ENCODE peak calls at places on chromosomes 6 and 20, in four cellular contexts. G is CD4-positive, alpha-beta T cell; C is left ventricle myocardium inferior; I is HCT116. J is an unnamed sample.

GRCh38 chr6:166910601-166911000 is 45.7 kb downstream of the RNASET2 start:
- DNase-seq in C (no peak), G (no peak), I (no peak), J (no peak)

GRCh38 chr6:3247255-3248146 is 11.2 kb upstream of the PSMG4 start:
- DNase-seq in G (no peak), C (no peak), I (no peak), J (no peak)

GRCh38 chr6:524803-525202 is 132.1 kb downstream of the HUS1B start:
- DNase-seq in C (no peak), I (no peak), G (peak), J (no peak)

GRCh38 chr20:17697171-17697570 is 2.6 kb upstream of the BANF2 start:
- DNase-seq in C (no peak), I (no peak), G (no peak), J (no peak)

GRCh38 chr6:12345694-12346058 is 55.5 kb downstream of the EDN1 start:
- DNase-seq in G (no peak), I (no peak), C (no peak), J (no peak)

GRCh38 chr6:105402090-105402980 is 547 bp downstream of the PREP start:
- DNase-seq in G (peak), I (no peak), C (no peak), J (no peak)

GRCh38 chr20:24063100-24063499 is 74.5 kb upstream of the GGTLC1 start:
- DNase-seq in I (no peak), C (no peak), G (no peak), J (no peak)

GRCh38 chr6:158860279-158860865 is 41.2 kb upstream of the EZR start:
- DNase-seq in C (no peak), I (no peak), G (no peak), J (no peak)

GRCh38 chr6:88910922-88911778 is 52.3 kb downstream of the RNGTT start:
- DNase-seq in G (no peak), I (no peak), C (no peak), J (no peak)

GRCh38 chr6:19836799-19837510 is at the start of gene ID4:
- DNase-seq in C (peak), G (no peak), I (no peak), J (no peak)

GRCh38 chr20:37223053-37223452 is 38.6 kb downstream of the GHRH start:
- DNase-seq in G (no peak), C (no peak), I (no peak), J (no peak)

GRCh38 chr6:136230219-136230980 is 19.7 kb downstream of the MTFR2 start:
- DNase-seq in G (no peak), C (no peak), I (no peak), J (no peak)

GRCh38 chr20:1567392-1568165 is 10.1 kb upstream of the SIRPD start:
- DNase-seq in G (no peak), C (no peak), I (peak), J (no peak)

GRCh38 chr20:17910828-17911294 is 57.7 kb downstream of the SNX5 start:
- DNase-seq in C (peak), G (no peak), I (no peak), J (no peak)

GRCh38 chr6:19837511-19838441 is 606 bp downstream of the ID4 start:
- DNase-seq in I (no peak), G (no peak), C (peak), J (no peak)

GRCh38 chr6:37072526-37072925 is 67.1 kb downstream of the FGD2 start:
- DNase-seq in C (no peak), G (no peak), I (no peak), J (no peak)

GRCh38 chr20:645318-646106 is 7.5 kb downstream of the SRXN1 start:
- DNase-seq in I (peak), G (peak), C (peak), J (peak)

GRCh38 chr6:81981812-81982211 is 229.3 kb upstream of the TENT5A start:
- DNase-seq in I (peak), G (no peak), C (no peak), J (no peak)

GRCh38 chr20:23231561-23232218 is 118.9 kb upstream of the NXT1 start:
- DNase-seq in I (no peak), G (no peak), C (no peak), J (no peak)

GRCh38 chr20:23669327-23669726 is 19.5 kb downstream of the CST4 start:
- DNase-seq in G (no peak), C (no peak), I (no peak), J (no peak)

GRCh38 chr20:8723296-8723695 is 345.6 kb upstream of the PLCB4 start:
- DNase-seq in C (no peak), G (no peak), I (no peak), J (no peak)

GRCh38 chr6:28944412-28945006 is 20.7 kb upstream of the TRIM27 start:
- DNase-seq in G (peak), C (no peak), I (no peak), J (peak)

GRCh38 chr20:37651932-37652331 is 41.9 kb upstream of the CTNNBL1 start:
- DNase-seq in C (peak), G (no peak), I (peak), J (no peak)

GRCh38 chr20:5920581-5920980 is 29.8 kb downstream of the TRMT6 start:
- DNase-seq in I (no peak), G (no peak), C (no peak), J (no peak)

GRCh38 chr6:72617721-72618120 is 4.1 kb upstream of the KCNQ5 start:
- DNase-seq in I (no peak), C (no peak), G (no peak), J (no peak)
- TF ChIP-seq CTCF in I (no peak), C (no peak), G (no peak), J (no peak)

GRCh38 chr6:34272022-34272926 is 23.5 kb upstream of the SMIM29 start:
- DNase-seq in I (no peak), C (peak), G (no peak), J (no peak)
- TF ChIP-seq CTCF in I (no peak), C (no peak), G (no peak), J (no peak)

DNA sequence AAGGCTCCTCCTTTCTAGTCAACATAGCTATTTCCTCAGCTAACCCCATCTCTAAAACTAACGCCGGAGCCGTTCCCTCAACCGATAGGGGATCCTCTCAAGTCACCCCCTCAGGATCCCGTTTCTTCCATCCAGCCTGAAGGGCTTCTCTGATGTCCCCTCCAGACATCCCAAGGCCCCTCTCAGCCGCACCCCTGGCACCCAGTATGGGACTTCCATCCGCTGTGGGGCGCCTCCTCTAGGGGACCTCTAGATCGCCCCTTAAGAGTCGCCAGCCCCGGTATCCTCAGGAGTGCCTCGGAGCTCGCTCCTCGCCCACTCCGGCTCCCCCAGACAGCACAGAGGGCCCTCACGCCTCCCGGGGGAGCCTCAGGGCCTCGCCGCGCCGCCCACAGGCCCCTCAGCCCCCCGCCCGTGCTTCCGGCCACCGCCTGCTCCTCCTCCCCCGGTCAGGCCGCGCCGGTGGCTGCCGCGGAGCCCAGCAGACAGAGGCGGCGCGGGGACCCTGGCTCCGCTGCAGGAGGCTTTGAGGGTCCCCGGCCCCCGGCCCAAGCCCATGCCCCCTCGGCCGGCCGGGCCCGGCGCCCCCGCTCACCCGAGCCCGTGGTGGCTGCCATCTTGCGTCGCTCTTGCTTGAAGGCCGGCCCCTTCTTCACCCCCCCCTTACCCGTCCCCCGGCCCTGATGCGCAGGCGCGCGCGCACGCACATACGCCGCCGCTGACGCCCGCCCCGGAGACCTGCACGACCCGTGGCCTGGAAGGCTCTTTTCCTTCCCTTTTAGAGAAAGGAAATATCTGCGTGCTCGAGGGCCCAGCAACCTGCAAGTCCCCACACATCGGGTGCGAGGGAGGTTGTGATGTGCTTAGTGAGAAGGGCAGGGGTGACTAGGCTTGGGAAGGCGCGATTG is at the start of gene UBE2V1:
- DNase-seq in C (peak), I (peak), G (peak), J (peak)
- TF ChIP-seq CTCF in C (peak), I (peak), G (peak), J (peak)

GRCh38 chr20:41889125-41889870 is 271.1 kb upstream of the CHD6 start:
- DNase-seq in G (no peak), I (peak), C (no peak), J (no peak)
- TF ChIP-seq CTCF in G (no peak), I (peak), C (peak), J (no peak)

DNA sequence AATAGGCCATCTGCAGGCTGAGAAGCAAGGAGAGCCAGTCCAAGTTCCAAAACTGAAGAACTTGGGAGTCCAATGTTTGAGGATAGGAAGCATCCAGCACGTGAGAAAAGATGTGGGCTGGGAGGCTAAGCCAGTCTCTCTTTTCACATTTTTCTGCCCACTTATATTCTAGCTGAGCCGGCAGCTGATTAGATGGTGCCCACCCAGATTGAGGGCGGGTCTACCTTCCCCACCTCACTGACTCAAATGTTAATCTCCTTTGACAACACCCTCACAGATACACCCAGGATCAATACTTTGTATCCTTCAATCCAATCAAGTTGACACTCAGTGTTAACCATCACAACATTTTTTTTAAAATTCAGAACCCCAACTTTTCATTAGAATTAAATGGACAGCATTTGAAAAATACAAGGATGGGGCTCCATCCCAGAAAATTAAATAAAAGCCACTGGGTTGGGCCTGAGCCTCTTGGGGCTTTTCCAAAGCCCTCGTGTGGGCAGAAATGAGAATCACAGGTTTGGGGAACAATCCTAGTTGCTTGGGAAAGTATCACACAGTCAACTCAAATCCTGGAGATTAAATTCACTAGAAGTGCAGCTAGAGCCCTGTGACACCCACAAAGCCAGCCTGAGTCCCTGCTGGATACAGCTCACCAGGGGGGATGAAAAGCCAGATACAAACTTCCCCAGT is 2.2 kb downstream of the CLDN20 start:
- DNase-seq in C (no peak), I (no peak), G (no peak), J (no peak)
- TF ChIP-seq CTCF in C (no peak), I (peak), G (no peak), J (no peak)

DNA sequence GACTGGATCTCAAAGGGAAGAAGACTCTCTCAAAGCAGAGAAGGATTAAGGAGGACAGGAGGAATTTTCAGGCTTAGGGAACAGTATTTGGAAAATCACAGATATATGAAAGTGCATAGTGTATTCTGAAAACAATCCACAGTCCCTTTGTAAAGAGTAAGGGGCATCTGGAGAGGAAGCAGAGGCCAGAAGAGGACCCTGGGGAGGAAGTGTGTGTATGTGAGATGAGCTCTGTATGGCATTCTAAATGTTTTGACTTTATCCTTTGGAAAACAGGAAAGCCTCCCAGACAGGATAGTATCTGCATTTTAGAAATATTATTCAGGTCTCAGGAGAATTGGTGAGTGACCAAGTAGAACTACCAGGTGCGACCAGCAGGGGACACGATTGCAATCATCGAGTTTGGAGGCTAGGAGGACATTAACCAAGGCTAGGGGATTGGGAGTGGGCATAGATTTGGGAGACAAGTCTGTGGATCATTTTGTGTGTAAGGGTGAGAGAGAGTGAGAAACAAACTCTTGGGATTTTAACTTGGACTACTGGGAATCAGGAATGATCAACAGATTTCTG is 38.3 kb upstream of the FAM184A start:
- DNase-seq in G (no peak), C (no peak), I (no peak), J (no peak)
- TF ChIP-seq CTCF in G (no peak), C (peak), I (peak), J (no peak)

DNA sequence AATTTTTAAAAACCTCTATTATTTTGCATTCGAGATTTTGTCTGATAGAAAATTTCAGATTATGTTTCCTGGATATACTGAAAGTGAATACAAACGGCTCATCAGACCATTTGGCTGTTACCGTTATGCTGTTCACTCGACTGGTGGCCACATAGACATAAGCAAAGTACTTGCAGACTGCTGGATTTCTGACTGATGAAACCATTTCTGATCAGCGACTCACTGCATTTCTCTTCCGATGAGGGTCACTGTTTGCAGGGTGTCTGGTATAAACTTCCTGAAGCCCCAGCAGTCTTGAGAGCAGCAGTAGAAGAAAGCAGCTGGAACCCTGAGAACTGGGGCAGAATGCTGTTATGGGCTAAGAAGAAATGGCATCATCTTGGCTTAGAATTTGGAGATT is 17.7 kb downstream of the SNX9 start:
- DNase-seq in G (no peak), C (no peak), I (no peak), J (no peak)
- TF ChIP-seq CTCF in G (no peak), C (no peak), I (no peak), J (no peak)

GRCh38 chr6:159961523-159961922 is 7.4 kb upstream of the IGF2R start:
- DNase-seq in I (peak), C (no peak), G (no peak), J (no peak)

GRCh38 chr6:159959165-159959975 is 9.5 kb upstream of the IGF2R start:
- DNase-seq in I (no peak), G (no peak), C (no peak), J (no peak)

GRCh38 chr6:159955945-159956361 is 12.9 kb upstream of the IGF2R start:
- DNase-seq in G (no peak), I (no peak), C (no peak), J (no peak)

GRCh38 chr6:159959976-159960384 is 8.9 kb upstream of the IGF2R start:
- DNase-seq in I (no peak), G (no peak), C (peak), J (no peak)

DNA sequence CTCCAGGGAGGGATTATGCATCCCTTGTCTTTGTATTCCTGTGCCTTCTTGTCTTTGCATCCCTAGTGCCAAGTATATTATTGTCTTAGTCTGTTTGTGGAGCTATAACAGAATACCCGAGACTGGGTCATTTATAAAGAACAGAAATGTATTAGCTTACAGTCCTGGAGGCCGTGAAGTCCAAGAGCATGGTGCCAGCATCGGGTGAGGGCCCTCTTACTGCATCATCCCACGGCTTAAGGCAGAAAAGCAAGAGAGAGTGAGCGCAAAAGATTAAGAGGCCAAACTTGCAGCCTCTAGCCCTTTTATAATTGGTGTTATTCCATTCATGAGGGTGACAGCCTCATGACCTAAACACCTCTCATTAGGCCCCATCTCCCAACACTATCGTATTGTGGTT is 8.4 kb upstream of the IGF2R start:
- DNase-seq in G (no peak), I (no peak), C (no peak), J (no peak)
- TF ChIP-seq CTCF in G (no peak), I (no peak), C (no peak), J (no peak)